ENCODE peak calls at places on chromosomes 12 and 14, in ten cellular contexts. N, W, H, X, B, J, Q, Y, S and U are unnamed samples.

GRCh38 chr12:102562836-102563425 is 82.6 kb upstream of the IGF1 start:
- DNase-seq in N (no peak), W (no peak), H (no peak), X (no peak), B (no peak), J (peak; percentile 5), Q (no peak), Y (no peak), S (no peak), U (no peak)

GRCh38 chr14:94048676-94049624 is 22.8 kb downstream of the OTUB2 start:
- DNase-seq in N (no peak), W (no peak), H (no peak), X (no peak), B (no peak), J (no peak), Q (no peak), Y (no peak), S (no peak), U (no peak)

GRCh38 chr14:22282429-22282828 is 306.6 kb downstream of the DAD1 start:
- DNase-seq in N (no peak), W (no peak), H (no peak), X (no peak), B (no peak), J (no peak), Q (no peak), Y (peak; percentile 24), S (no peak), U (no peak)

GRCh38 chr14:36346052-36346451 is 25.6 kb upstream of the MBIP start:
- DNase-seq in N (no peak), W (no peak), H (no peak), X (no peak), B (no peak), J (no peak), Q (no peak), Y (no peak), S (no peak), U (no peak)

GRCh38 chr14:99221445-99221844 is 50.6 kb downstream of the BCL11B start:
- DNase-seq in N (no peak), W (no peak), H (no peak), X (no peak), B (no peak), J (no peak), Q (no peak), Y (no peak), S (no peak), U (no peak)

GRCh38 chr12:111664961-111665865 is 20.5 kb downstream of the BRAP start:
- DNase-seq in N (no peak), W (no peak), H (no peak), X (no peak), B (no peak), J (no peak), Q (no peak), Y (no peak), S (no peak), U (no peak)

GRCh38 chr14:93903342-93904184 is 23.6 kb upstream of the FAM181A start:
- DNase-seq in N (no peak), W (peak; percentile 74), H (no peak), X (peak; percentile 69), B (no peak), J (peak; percentile 46), Q (no peak), Y (no peak), S (peak; percentile 63), U (peak; percentile 61)

GRCh38 chr14:44287858-44288257 is 219.2 kb downstream of the FSCB start:
- DNase-seq in N (no peak), W (no peak), H (no peak), X (no peak), B (no peak), J (no peak), Q (no peak), Y (no peak), S (no peak), U (no peak)

GRCh38 chr12:96401061-96401871 is 1.0 kb upstream of the CDK17 start:
- DNase-seq in N (peak; percentile 47), W (peak; percentile 4), H (no peak), X (no peak), B (peak; percentile 85), J (peak; percentile 8), Q (no peak), Y (peak; percentile 62), S (peak; percentile 4), U (no peak)

GRCh38 chr14:88868558-88869159 is 44.2 kb downstream of the TTC8 start:
- DNase-seq in N (no peak), W (no peak), H (no peak), X (no peak), B (peak; percentile 37), J (no peak), Q (no peak), Y (peak; percentile 6), S (peak; percentile 8), U (no peak)

GRCh38 chr12:98259667-98260066 is 255.7 kb upstream of the TMPO start:
- DNase-seq in N (no peak), W (no peak), H (no peak), X (no peak), B (no peak), J (no peak), Q (no peak), Y (no peak), S (no peak), U (no peak)

GRCh38 chr14:82915381-82915780 is 1381.7 kb upstream of the SEL1L start:
- DNase-seq in N (no peak), W (no peak), H (no peak), X (no peak), B (no peak), J (no peak), Q (no peak), Y (no peak), S (peak; percentile 33), U (no peak)

GRCh38 chr12:58745348-58746125 is 174.8 kb downstream of the LRIG3 start:
- DNase-seq in N (no peak), W (peak; percentile 52), H (no peak), X (no peak), B (no peak), J (no peak), Q (no peak), Y (no peak), S (no peak), U (no peak)

GRCh38 chr12:58741226-58741625 is 179.1 kb downstream of the LRIG3 start:
- DNase-seq in N (no peak), W (no peak), H (no peak), X (no peak), B (no peak), J (no peak), Q (no peak), Y (no peak), S (no peak), U (no peak)
- TF ChIP-seq CTCF in N (no peak), W (no peak), H (no peak), X (no peak), B (peak; percentile 35), J (no peak), Q (no peak), Y (no peak), S (no peak), U (no peak)

GRCh38 chr12:123421314-123421713 is 15.2 kb downstream of the RILPL2 start:
- DNase-seq in N (no peak), W (no peak), H (no peak), X (no peak), B (no peak), J (no peak), Q (no peak), Y (no peak), S (no peak), U (no peak)
- TF ChIP-seq CTCF in N (no peak), W (no peak), H (no peak), X (no peak), B (no peak), J (no peak), Q (no peak), Y (no peak), S (no peak), U (no peak)

GRCh38 chr12:130752692-130753230 is 36.7 kb upstream of the RIMBP2 start:
- DNase-seq in N (no peak), W (peak; percentile 91), H (no peak), X (no peak), B (no peak), J (no peak), Q (no peak), Y (no peak), S (peak; percentile 36), U (peak; percentile 33)
- TF ChIP-seq CTCF in N (no peak), W (peak; percentile 64), H (no peak), X (no peak), B (no peak), J (no peak), Q (no peak), Y (no peak), S (no peak), U (no peak)

DNA sequence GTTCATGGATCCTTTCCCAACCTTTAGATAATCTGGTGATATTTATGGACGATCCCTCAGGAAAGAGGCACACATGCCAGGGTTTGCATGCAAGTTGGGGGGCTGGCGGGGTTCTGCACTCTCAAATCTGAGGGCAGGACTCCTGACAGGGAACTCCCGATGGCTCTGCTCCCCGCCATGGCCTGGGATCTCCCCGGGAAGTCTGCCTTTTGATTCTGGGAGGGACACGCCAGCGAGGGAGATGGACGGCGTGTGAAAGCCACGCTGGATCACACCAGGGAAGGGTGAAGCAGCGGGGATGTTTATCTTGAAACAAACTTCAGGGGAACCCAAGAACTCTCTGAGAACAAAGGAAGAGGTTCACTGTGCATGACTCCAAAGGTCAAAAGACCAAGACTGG is 43.6 kb downstream of the LGMN start:
- DNase-seq in N (peak; percentile 20), W (no peak), H (no peak), X (no peak), B (no peak), J (no peak), Q (no peak), Y (no peak), S (no peak), U (no peak)
- TF ChIP-seq CTCF in N (no peak), W (no peak), H (no peak), X (no peak), B (no peak), J (no peak), Q (no peak), Y (no peak), S (no peak), U (no peak)

DNA sequence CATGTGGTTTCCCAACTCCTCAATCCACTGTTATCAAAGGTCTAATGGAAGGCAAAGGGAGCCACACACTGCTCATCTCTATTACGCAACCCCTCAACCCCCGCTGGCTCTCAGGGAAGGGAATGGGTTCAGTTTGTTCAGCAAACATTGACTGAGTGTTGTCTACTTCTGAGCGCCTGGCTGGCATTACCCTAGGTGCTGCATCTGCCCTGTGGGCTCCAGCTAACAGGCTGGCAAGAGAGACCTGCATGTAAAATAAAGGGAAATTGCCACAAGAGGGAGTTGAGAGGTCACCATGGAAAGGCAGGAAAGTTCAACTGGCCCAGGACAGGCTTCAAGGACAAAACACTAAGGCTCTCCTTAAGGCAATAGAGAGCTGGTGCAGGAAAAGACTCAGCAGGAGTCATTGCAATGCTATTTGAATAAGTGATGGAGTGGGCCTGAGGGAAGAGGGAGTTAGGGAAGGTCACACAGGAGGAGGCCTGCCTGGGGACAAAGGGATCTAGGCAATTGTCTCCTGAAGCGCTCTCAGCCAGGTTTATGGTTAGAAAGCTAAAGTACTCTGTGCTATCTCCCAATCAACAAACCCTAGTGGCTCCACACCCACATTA is 5.5 kb upstream of the ZNF740 start:
- DNase-seq in N (no peak), W (peak; percentile 59), H (no peak), X (no peak), B (peak; percentile 48), J (no peak), Q (no peak), Y (peak; percentile 24), S (peak; percentile 60), U (no peak)
- TF ChIP-seq CTCF in N (no peak), W (peak; percentile 52), H (no peak), X (peak; percentile 26), B (peak; percentile 61), J (peak; percentile 12), Q (peak; percentile 34), Y (peak; percentile 18), S (peak; percentile 39), U (peak; percentile 14)